ENCODE peak calls at places on chromosomes 11 and 22, in five cellular contexts. D is globus pallidus, Z is cerebellar cortex, J is AG04450, M is EL. L is an unnamed sample.

GRCh38 chr22:48235744-48236143 is 1473.3 kb downstream of the TBC1D22A start:
- DNase-seq in D (no peak), Z (no peak), J (no peak), M (no peak), L (no peak)

GRCh38 chr11:15145635-15146034 is 30.9 kb downstream of the INSC start:
- DNase-seq in D (no peak), Z (no peak), J (no peak), M (no peak), L (no peak)

GRCh38 chr22:38070250-38070921 is 13.2 kb downstream of the PICK1 start:
- DNase-seq in D (no peak), Z (peak), J (no peak), M (no peak), L (no peak)

GRCh38 chr22:41725510-41726110 is 26.3 kb downstream of the MEI1 start:
- DNase-seq in D (no peak), Z (no peak), J (no peak), M (peak), L (peak)

GRCh38 chr22:46033256-46034200 is 56.6 kb upstream of the WNT7B start:
- DNase-seq in D (no peak), Z (no peak), J (no peak), M (peak), L (no peak)

GRCh38 chr11:47443028-47443700 is 5.8 kb downstream of the RAPSN start:
- DNase-seq in D (no peak), Z (peak), J (no peak), M (no peak), L (no peak)

GRCh38 chr11:69442012-69442806 is 39.3 kb upstream of the LINC01488 start:
- DNase-seq in D (no peak), Z (no peak), J (no peak), M (peak), L (no peak)

GRCh38 chr11:128694618-128695481 is 978 bp downstream of the FLI1 start:
- DNase-seq in D (no peak), Z (no peak), J (no peak), M (peak), L (no peak)

GRCh38 chr11:69089258-69089657 is 40.5 kb downstream of the TPCN2 start:
- DNase-seq in D (no peak), Z (no peak), J (no peak), M (peak), L (peak)

GRCh38 chr11:130218501-130218900 is 58.9 kb downstream of the ST14 start:
- DNase-seq in D (no peak), Z (no peak), J (no peak), M (no peak), L (no peak)

GRCh38 chr11:106520146-106520912 is 442.9 kb downstream of the AASDHPPT start:
- DNase-seq in D (no peak), Z (no peak), J (no peak), M (no peak), L (no peak)

GRCh38 chr11:34264266-34265110 is 93.3 kb downstream of the ABTB2 start:
- DNase-seq in D (no peak), Z (no peak), J (no peak), M (no peak), L (no peak)

GRCh38 chr11:36116161-36116560 is 172.3 kb downstream of the LDLRAD3 start:
- DNase-seq in D (no peak), Z (peak), J (no peak), M (no peak), L (no peak)

GRCh38 chr11:69819541-69820070 is 390 bp upstream of the FGF3 start:
- DNase-seq in D (no peak), Z (peak), J (no peak), M (no peak), L (no peak)

GRCh38 chr22:27715078-27715477 is 86.5 kb downstream of the MN1 start:
- DNase-seq in D (peak), Z (peak), J (no peak), M (no peak), L (no peak)

GRCh38 chr11:4190098-4190497 is 95.5 kb downstream of the RRM1 start:
- DNase-seq in D (no peak), Z (no peak), J (no peak), M (no peak), L (no peak)

GRCh38 chr22:49733631-49734030 is 94.0 kb downstream of the BRD1 start:
- DNase-seq in D (no peak), Z (no peak), J (no peak), M (no peak), L (no peak)

GRCh38 chr11:10931761-10932700 is 74.2 kb upstream of the ZBED5 start:
- DNase-seq in D (no peak), Z (no peak), J (no peak), M (no peak), L (peak)

GRCh38 chr11:235998-236773 is at the start of gene SIRT3:
- DNase-seq in D (peak), Z (peak), J (peak), M (peak), L (peak)

GRCh38 chr22:27879923-27880322 is 39.1 kb downstream of the PITPNB start:
- DNase-seq in D (peak), Z (peak), J (no peak), M (peak), L (peak)

GRCh38 chr11:93936416-93936815 is 84.7 kb upstream of the HEPHL1 start:
- DNase-seq in D (no peak), Z (peak), J (no peak), M (no peak), L (no peak)

GRCh38 chr11:16782226-16782919 is 43.9 kb downstream of the C11orf58 start:
- DNase-seq in D (no peak), Z (no peak), J (no peak), M (no peak), L (no peak)

GRCh38 chr11:2159536-2160413 is 1.2 kb downstream of the INS start:
- DNase-seq in D (no peak), Z (no peak), J (no peak), M (no peak), L (no peak)

GRCh38 chr22:16387088-16387487 is 205.5 kb downstream of the CCT8L2 start:
- DNase-seq in D (no peak), Z (no peak), J (no peak), M (no peak), L (no peak)

GRCh38 chr11:6321356-6321755 is 1.1 kb upstream of the CAVIN3 start:
- DNase-seq in D (no peak), Z (no peak), J (no peak), M (peak), L (no peak)

GRCh38 chr11:126573325-126574076 is 218.0 kb downstream of the ST3GAL4 start:
- DNase-seq in D (no peak), Z (no peak), J (no peak), M (no peak), L (no peak)

GRCh38 chr11:117822031-117822521 is 2.5 kb downstream of the FXYD2 start:
- DNase-seq in D (no peak), Z (no peak), J (no peak), M (no peak), L (no peak)

GRCh38 chr22:19868773-19869471 is 14.2 kb upstream of the GNB1L start:
- DNase-seq in D (peak), Z (no peak), J (no peak), M (no peak), L (no peak)

GRCh38 chr11:2097998-2098690 is 41.0 kb downstream of the IGF2 start:
- DNase-seq in D (no peak), Z (no peak), J (no peak), M (no peak), L (no peak)

GRCh38 chr11:75240381-75241035 is at the start of gene TPBGL:
- DNase-seq in D (no peak), Z (no peak), J (no peak), M (peak), L (no peak)

GRCh38 chr11:90661233-90661632 is 438.4 kb upstream of the CHORDC1 start:
- DNase-seq in D (no peak), Z (no peak), J (no peak), M (no peak), L (no peak)

GRCh38 chr11:42631223-42631843 is 680.5 kb upstream of the API5 start:
- DNase-seq in D (peak), Z (peak), J (no peak), M (no peak), L (peak)

GRCh38 chr11:81203876-81204275 is 1529.8 kb downstream of the FAM181B start:
- DNase-seq in D (no peak), Z (no peak), J (no peak), M (no peak), L (peak)

GRCh38 chr11:69840371-69841169 is 21.4 kb upstream of the FGF3 start:
- DNase-seq in D (no peak), Z (no peak), J (no peak), M (no peak), L (no peak)

GRCh38 chr11:76588455-76589325 is 81.9 kb downstream of the LRRC32 start:
- DNase-seq in D (no peak), Z (no peak), J (no peak), M (no peak), L (peak)

GRCh38 chr11:77053217-77054013 is 13.4 kb upstream of the CAPN5 start:
- DNase-seq in D (no peak), Z (no peak), J (no peak), M (no peak), L (no peak)

GRCh38 chr22:45502215-45503070 is at the start of gene FBLN1:
- DNase-seq in D (no peak), Z (peak), J (no peak), M (peak), L (no peak)

GRCh38 chr11:79092791-79093313 is 348.0 kb downstream of the TENM4 start:
- DNase-seq in D (no peak), Z (no peak), J (peak), M (peak), L (peak)

L was measured in brain microvascular endothelial cell.